ENCODE peak calls at places on chromosomes 16 and 17, in seven cellular contexts. J is gastroesophageal sphincter; Y is heart left ventricle; H is effector memory CD8-positive, alpha-beta T cell; A is upper lobe of right lung; G is upper lobe of left lung; W is IMR-90. U is an unnamed sample.

GRCh38 chr16:31199430-31200041 is 3.0 kb downstream of the PYCARD start:
- ATAC-seq in W (no peak), H (no peak), G (no peak), A (no peak), Y (no peak), J (no peak), U (no peak)

GRCh38 chr16:67968440-67969285 is at the start of gene SLC12A4:
- ATAC-seq in Y (peak), H (peak), W (peak), G (peak), A (peak), J (peak), U (peak)

GRCh38 chr17:62876664-62877411 is 68.7 kb upstream of the MARCHF10 start:
- ATAC-seq in W (peak), G (no peak), J (no peak), Y (no peak), A (no peak), H (no peak), U (peak)

GRCh38 chr16:70703041-70703834 is 17.4 kb upstream of the MTSS2 start:
- ATAC-seq in Y (peak), H (no peak), W (peak), J (peak), A (peak), G (peak), U (no peak)

GRCh38 chr16:28491080-28491969 is 549 bp downstream of the CLN3 start:
- ATAC-seq in J (peak), G (peak), Y (peak), A (peak), H (no peak), W (peak), U (peak)

GRCh38 chr17:29154516-29155234 is 25.5 kb downstream of the MYO18A start:
- ATAC-seq in A (peak), J (no peak), Y (peak), H (peak), G (peak), W (no peak), U (peak)

GRCh38 chr17:49216953-49217650 is 6.6 kb downstream of the ABI3 start:
- ATAC-seq in Y (peak), G (peak), A (peak), W (no peak), J (peak), H (no peak), U (peak)

GRCh38 chr16:69397821-69398521 is 12.2 kb upstream of the TERF2 start:
- ATAC-seq in J (peak), Y (peak), A (peak), G (peak), H (no peak), W (peak), U (peak)

GRCh38 chr17:50949128-50950001 is 83.2 kb upstream of the TOB1 start:
- ATAC-seq in J (no peak), A (peak), H (no peak), W (no peak), Y (peak), G (no peak), U (no peak)

GRCh38 chr17:73317554-73318426 is 6.0 kb upstream of the CDC42EP4 start:
- ATAC-seq in H (no peak), A (no peak), W (peak), G (no peak), J (no peak), Y (peak), U (no peak)

U was measured in esophagus mucosa.